ENCODE peak calls at places on chromosome 13, in six cellular contexts. X is IMR-90, Z is psoas muscle, A is right cardiac atrium, S is breast epithelium, Y is A673. D is an unnamed sample.

GRCh38 chr13:77168232-77168631 is 141.3 kb upstream of the FBXL3 start:
- DNase-seq in A (no peak), S (no peak), Z (no peak), Y (no peak), X (no peak), D (no peak)

GRCh38 chr13:36819811-36820140 is 754 bp downstream of the RFXAP start:
- DNase-seq in X (peak; percentile 36), Z (no peak), Y (peak; percentile 61), S (no peak), A (no peak), D (peak; percentile 33)

GRCh38 chr13:41627425-41627824 is 170.1 kb downstream of the RGCC start:
- DNase-seq in Z (no peak), A (no peak), Y (no peak), X (no peak), S (no peak), D (no peak)

GRCh38 chr13:27110056-27110746 is 61.4 kb downstream of the USP12 start:
- DNase-seq in S (no peak), A (no peak), Z (no peak), Y (no peak), X (no peak), D (no peak)

GRCh38 chr13:77026255-77026782 is 640 bp downstream of the FBXL3 start:
- DNase-seq in Z (peak; percentile 84), X (peak; percentile 37), Y (peak; percentile 77), S (peak; percentile 85), A (peak; percentile 95), D (peak; percentile 80)

GRCh38 chr13:49437705-49438104 is 6.2 kb downstream of the CAB39L start:
- DNase-seq in S (no peak), X (no peak), Y (no peak), A (no peak), Z (no peak), D (no peak)

GRCh38 chr13:77417897-77418296 is 91.0 kb upstream of the MYCBP2 start:
- DNase-seq in A (no peak), Z (no peak), Y (no peak), X (no peak), S (no peak), D (no peak)

GRCh38 chr13:71355010-71355409 is 512.0 kb downstream of the DACH1 start:
- DNase-seq in Y (no peak), Z (no peak), A (no peak), S (no peak), X (no peak), D (no peak)

GRCh38 chr13:113977976-113978375 is 4.1 kb upstream of the C13orf46 start:
- DNase-seq in X (no peak), Y (no peak), A (no peak), S (no peak), Z (peak; percentile 7), D (no peak)

GRCh38 chr13:97196340-97196739 is 25.8 kb upstream of the MBNL2 start:
- DNase-seq in Y (no peak), S (no peak), A (no peak), Z (no peak), X (no peak), D (no peak)

GRCh38 chr13:111652676-111653075 is 332.2 kb downstream of the TEX29 start:
- DNase-seq in S (no peak), Z (no peak), Y (no peak), A (no peak), X (no peak), D (no peak)

GRCh38 chr13:40330950-40331349 is 335.5 kb downstream of the FOXO1 start:
- DNase-seq in S (no peak), X (no peak), Y (no peak), Z (no peak), A (no peak), D (no peak)

GRCh38 chr13:110322828-110323171 is 15.7 kb downstream of the COL4A2 start:
- DNase-seq in X (no peak), Y (no peak), Z (no peak), S (no peak), A (no peak), D (no peak)

GRCh38 chr13:21676611-21677021 is 5.7 kb downstream of the FGF9 start:
- DNase-seq in Y (no peak), S (no peak), X (no peak), Z (peak; percentile 24), A (peak; percentile 67), D (no peak)

GRCh38 chr13:49749852-49750251 is 42.6 kb downstream of the KPNA3 start:
- DNase-seq in Y (no peak), A (no peak), S (no peak), Z (no peak), X (peak; percentile 63), D (no peak)

GRCh38 chr13:93224545-93224944 is 2.1 kb upstream of the GPC6 start:
- DNase-seq in Y (no peak), S (no peak), A (no peak), X (peak; percentile 39), Z (no peak), D (no peak)

GRCh38 chr13:24119593-24120508 is 40.7 kb upstream of the SPATA13 start:
- DNase-seq in A (no peak), S (no peak), Y (no peak), X (peak; percentile 64), Z (no peak), D (no peak)
- H3K4me3 ChIP-seq in A (no peak overlapping the region), S (no peak overlapping the region), Y (no peak overlapping the region), X (no peak overlapping the region), Z (no peak overlapping the region), D (no peak overlapping the region)

DNA sequence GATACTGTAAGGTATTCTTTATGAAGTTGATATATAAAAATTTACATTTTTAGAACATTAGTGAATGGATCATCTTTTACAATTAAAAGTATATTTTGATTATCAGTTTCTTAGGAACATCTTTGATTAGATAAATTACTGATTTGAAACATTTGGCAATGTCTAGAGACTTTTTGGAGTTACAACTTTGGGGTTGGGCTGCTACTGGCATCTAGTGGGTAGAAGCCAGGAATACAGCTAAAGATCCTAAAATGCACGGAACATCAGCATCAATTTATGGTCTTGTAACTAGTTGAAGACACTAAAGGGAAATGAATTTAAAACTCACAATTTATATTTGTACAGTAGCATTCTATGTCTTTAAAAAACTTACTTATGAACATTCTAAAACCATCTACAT is 19.9 kb downstream of the POMP start:
- DNase-seq in A (no peak), S (no peak), X (no peak), Z (no peak), Y (peak; percentile 11), D (no peak)
- H3K27ac ChIP-seq in A (no peak overlapping the region), S (no peak overlapping the region), X (no peak overlapping the region), Z (no peak overlapping the region), Y (no peak overlapping the region), D (no peak overlapping the region)

DNA sequence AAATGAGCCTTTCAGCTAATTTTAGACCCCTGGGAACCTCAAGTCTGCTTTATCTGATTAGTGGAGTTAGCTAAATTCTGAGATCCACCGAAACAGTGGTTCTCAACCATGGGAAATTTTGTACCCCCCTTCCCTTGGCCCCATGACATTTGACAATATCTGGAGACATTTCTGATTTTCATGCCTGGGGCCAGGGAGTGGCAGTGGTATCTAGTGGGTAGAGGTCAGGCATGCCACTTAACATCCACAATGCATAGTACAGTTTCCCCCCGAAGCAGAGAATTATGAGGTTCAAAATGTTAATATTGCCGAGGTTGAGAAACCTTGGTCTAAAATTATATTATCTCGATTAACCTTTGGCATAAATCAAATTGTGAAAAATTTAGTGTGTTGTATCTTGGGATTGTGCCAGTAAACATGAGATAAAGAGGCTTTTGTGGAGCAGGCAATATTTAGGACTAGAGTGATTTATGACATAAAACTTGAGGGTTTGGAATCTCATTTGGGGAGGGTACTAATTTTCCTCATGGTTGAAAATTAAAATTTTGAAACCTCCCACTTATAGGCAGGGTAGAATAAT is 147.9 kb downstream of the LMO7 start:
- DNase-seq in Z (no peak), A (no peak), X (no peak), Y (no peak), S (no peak), D (no peak)
- H3K4me1 ChIP-seq in Z (peaks cover 44% of the 10 kb centered on the region), A (peaks cover 7% of the 10 kb centered on the region), X (peaks cover 12% of the 10 kb centered on the region), Y (peaks cover 24% of the 10 kb centered on the region), S (no peaks in the 10 kb centered on the region), D (no peaks in the 10 kb centered on the region)

GRCh38 chr13:28718186-28718537 is 608 bp downstream of the SLC46A3 start:
- DNase-seq in S (no peak), X (peak; percentile 12), Y (no peak), A (no peak), Z (no peak), D (no peak)

GRCh38 chr13:28717170-28717569 is 1.6 kb downstream of the SLC46A3 start:
- DNase-seq in A (no peak), X (no peak), S (no peak), Z (no peak), Y (no peak), D (no peak)

GRCh38 chr13:28714651-28715050 is 4.1 kb downstream of the SLC46A3 start:
- DNase-seq in S (no peak), Z (no peak), X (no peak), A (no peak), Y (no peak), D (no peak)

GRCh38 chr13:28718538-28719226 is at the start of gene SLC46A3:
- DNase-seq in Z (peak; percentile 100), A (peak; percentile 100), Y (peak; percentile 96), S (peak; percentile 97), X (peak; percentile 98), D (peak; percentile 97)

DNA sequence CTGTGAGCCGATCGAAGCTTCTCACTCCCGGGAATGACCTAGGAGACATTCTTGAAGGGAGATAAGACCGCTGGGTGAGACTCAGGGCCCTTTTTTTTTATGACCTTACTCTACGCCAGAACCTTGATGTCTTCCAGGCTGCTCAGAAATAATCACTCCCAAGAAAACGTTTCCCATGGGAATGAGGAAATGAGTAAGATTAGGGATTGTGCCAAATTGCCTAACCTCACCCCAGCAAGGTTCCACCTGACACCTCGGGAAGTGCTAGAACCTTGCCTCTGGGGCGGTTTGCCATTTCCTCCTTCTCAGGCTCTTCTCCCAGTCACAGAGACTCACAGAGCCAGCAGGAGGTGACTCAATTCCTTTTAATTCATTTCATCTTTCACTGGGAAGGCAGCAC is 2.3 kb downstream of the SLC46A3 start:
- DNase-seq in A (peak; percentile 66), Y (no peak), Z (peak; percentile 35), X (peak; percentile 83), S (no peak), D (no peak)
- H3K4me3 ChIP-seq in A (no peak overlapping the region), Y (no peak overlapping the region), Z (no peak overlapping the region), X (no peak overlapping the region), S (no peak overlapping the region), D (no peak overlapping the region)

GRCh38 chr13:29847501-29847983 is 2.9 kb downstream of the UBL3 start:
- DNase-seq in X (peak; percentile 64), Y (peak; percentile 59), S (no peak), A (no peak), Z (no peak), D (no peak)

GRCh38 chr13:29850213-29850898 is at the start of gene UBL3:
- DNase-seq in X (peak; percentile 95), A (peak; percentile 98), Z (peak; percentile 96), Y (peak; percentile 98), S (peak; percentile 96), D (peak; percentile 91)

GRCh38 chr13:29849071-29849541 is 1.3 kb downstream of the UBL3 start:
- DNase-seq in A (peak; percentile 43), X (peak; percentile 22), Z (no peak), S (no peak), Y (peak; percentile 59), D (peak; percentile 46)

GRCh38 chr13:29852464-29853054 is 2.1 kb upstream of the UBL3 start:
- DNase-seq in X (peak; percentile 30), A (no peak), Z (no peak), S (no peak), Y (no peak), D (no peak)

DNA sequence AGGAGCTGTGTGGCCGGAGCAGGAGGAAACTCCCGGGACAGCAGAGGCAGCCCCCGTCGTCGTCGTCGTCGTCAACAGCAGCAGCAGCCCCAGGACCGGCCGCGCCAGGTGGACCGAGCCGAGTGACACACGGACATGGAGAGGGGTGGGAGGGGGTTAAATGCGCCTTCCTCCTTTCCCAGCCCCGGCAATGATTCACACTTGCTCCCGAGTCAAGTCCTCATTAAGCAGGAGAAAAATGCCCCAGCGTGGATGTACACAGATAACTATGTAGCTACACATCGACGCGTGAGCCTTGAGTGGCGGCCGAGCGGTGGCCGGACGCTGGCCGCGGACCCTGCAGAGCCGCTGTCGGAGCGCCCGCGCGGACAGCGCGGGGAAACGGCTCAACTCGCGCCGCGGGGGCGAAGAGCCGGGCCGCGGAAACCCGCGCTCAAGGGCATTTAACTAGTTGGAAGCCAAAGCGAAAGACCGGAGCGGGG is 645 bp downstream of the UBL3 start:
- DNase-seq in A (peak; percentile 80), X (peak; percentile 71), Z (peak; percentile 65), S (peak; percentile 65), Y (peak; percentile 55), D (peak; percentile 49)
- H3K27ac ChIP-seq in A (peak overlapping the region; percentile 98), X (peak overlapping the region; percentile 98), Z (peak overlapping the region; percentile 99), S (peak overlapping the region; percentile 100), Y (peak overlapping the region; percentile 90), D (peak overlapping the region; percentile 94)

D was measured in CD4-positive, alpha-beta memory T cell.